ENCODE peak calls at places on chromosomes 12 and 14, in four cellular contexts. A is sigmoid colon; V is CD8-positive, alpha-beta T cell; H is pancreas. U is an unnamed sample.

GRCh38 chr14:54086780-54087179 is 130.2 kb upstream of the BMP4 start:
- DNase-seq in A (peak), V (no peak), H (no peak), U (no peak)

GRCh38 chr14:92254786-92255185 is 68.2 kb upstream of the SLC24A4 start:
- DNase-seq in A (peak), V (no peak), H (peak), U (no peak)

GRCh38 chr12:15928870-15929571 is 17.9 kb downstream of the DERA start:
- DNase-seq in A (no peak), V (no peak), H (no peak), U (no peak)

GRCh38 chr14:60102389-60102788 is 10.7 kb downstream of the PCNX4 start:
- DNase-seq in A (no peak), V (no peak), H (no peak), U (no peak)

GRCh38 chr12:82203076-82203475 is 155.1 kb downstream of the CCDC59 start:
- DNase-seq in A (no peak), V (no peak), H (no peak), U (no peak)

GRCh38 chr12:55700255-55701018 is 7.3 kb downstream of the ITGA7 start:
- DNase-seq in A (peak), V (no peak), H (no peak), U (no peak)

GRCh38 chr12:95205685-95206084 is 11.6 kb downstream of the FGD6 start:
- DNase-seq in A (peak), V (no peak), H (no peak), U (no peak)

GRCh38 chr12:132781938-132782337 is 20.3 kb upstream of the ANKLE2 start:
- DNase-seq in A (no peak), V (no peak), H (no peak), U (no peak)

GRCh38 chr12:116533343-116534248 is 25.6 kb upstream of the MAP1LC3B2 start:
- DNase-seq in A (peak), V (peak), H (peak), U (peak)

GRCh38 chr14:73743431-73743931 is 29.3 kb upstream of the PNMA1 start:
- DNase-seq in A (peak), V (no peak), H (no peak), U (no peak)

GRCh38 chr12:10221846-10222245 is 9.2 kb downstream of the GABARAPL1 start:
- DNase-seq in A (no peak), V (no peak), H (no peak), U (no peak)

DNA sequence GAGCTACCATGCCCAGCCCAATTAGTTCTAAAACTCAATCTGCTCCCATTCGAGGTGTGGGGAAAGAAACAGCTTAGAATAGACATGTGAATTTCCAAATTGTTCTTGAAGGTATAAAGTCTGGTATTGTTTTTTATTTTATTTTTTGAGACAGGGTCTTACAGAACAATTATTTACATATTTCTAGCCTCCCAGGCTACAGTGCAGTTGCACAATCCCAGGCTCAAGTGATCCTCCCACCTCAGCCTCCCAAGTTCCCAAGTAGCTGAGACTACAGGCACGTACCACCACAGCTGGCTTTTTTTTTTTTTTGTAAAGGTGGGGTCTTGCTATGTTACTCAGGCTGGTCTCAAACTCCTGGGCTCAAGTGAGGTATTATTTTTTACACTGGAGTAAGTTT is 6.3 kb downstream of the SLC11A2 start:
- DNase-seq in A (no peak), V (no peak), H (no peak), U (no peak)
- TF ChIP-seq CTCF in A (no peak), V (no peak), H (no peak), U (no peak)

GRCh38 chr14:89252887-89253532 is 164.0 kb downstream of the FOXN3 start:
- DNase-seq in A (no peak), V (no peak), H (no peak), U (no peak)
- TF ChIP-seq CTCF in A (no peak), V (no peak), H (no peak), U (no peak)

DNA sequence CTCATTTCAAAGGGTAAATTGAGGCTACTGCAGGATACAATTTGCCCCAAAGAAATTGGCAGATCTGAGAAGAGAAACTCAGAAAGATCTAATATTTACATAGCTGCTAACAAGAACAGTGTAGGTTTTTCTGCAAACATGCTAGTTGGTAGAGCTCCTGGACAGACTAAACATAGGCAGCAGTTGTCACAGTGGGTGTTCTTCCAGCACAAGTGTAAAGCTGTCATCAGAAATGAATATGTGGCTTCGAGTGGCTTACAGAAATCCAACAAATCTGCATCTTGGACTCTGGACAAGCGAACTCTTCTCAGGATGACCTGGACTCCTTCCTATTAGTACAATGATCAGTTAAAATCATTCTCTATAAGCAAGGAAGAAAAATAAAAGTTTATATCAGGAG is 5.9 kb downstream of the CBX5 start:
- DNase-seq in A (no peak), V (no peak), H (no peak), U (no peak)
- TF ChIP-seq CTCF in A (no peak), V (no peak), H (no peak), U (no peak)

GRCh38 chr12:89156862-89157262 is 195.4 kb downstream of the DUSP6 start:
- DNase-seq in A (no peak), V (no peak), H (no peak), U (no peak)
- TF ChIP-seq CTCF in A (no peak), V (no peak), H (no peak), U (no peak)

DNA sequence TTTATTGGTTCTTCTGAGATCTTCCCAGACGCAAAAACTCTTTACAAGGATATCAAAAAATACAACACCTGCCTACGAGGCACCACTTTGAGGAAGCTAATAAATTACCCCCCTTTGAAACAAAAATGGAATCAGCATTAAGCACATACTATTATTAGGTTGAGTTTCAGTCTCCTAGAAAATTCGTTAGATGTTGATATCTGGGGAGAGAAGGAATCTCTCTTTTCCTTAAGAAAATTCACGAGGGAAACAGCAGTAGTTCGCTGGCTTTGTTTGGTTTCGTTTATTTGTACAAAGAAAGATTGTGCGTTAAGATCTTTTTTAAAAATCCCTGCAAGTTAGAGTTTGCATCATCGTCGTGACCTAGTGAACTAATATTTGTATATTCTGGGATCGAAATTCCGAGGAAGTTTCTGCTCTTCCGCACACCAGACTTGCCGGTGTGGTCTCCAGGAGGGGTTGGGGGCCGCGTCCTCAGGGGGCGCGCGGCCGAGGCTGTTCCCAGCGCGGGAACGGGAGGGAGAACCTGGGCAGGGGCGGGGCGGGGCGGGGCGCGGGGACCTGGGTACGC is 12.1 kb downstream of the NKX2-1 start:
- DNase-seq in A (no peak), V (no peak), H (no peak), U (no peak)
- TF ChIP-seq CTCF in A (no peak), V (no peak), H (no peak), U (no peak)

GRCh38 chr12:126144603-126145002 is 1079.4 kb downstream of the AACS start:
- DNase-seq in A (no peak), V (no peak), H (no peak), U (no peak)

DNA sequence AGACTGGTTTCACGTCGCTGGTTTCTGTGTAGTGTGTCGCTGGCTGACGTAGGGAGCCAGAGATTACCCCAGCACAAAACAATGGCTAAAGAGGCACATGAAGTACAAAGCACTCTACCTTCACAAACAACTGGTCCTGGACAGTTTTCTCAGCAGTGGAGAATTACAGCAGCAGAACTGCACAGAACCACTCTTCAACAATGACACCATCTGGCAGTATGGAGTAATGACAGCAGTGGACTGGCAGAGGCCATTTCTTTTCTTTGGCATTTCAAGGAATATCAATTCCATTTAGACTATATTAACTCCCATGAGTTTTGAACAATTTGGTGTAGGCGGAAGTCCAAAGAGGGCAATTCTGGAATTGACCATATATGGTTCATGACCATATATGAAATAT is 1074.1 kb downstream of the AACS start:
- DNase-seq in A (no peak), V (no peak), H (no peak), U (no peak)
- TF ChIP-seq CTCF in A (no peak), V (no peak), H (no peak), U (no peak)

DNA sequence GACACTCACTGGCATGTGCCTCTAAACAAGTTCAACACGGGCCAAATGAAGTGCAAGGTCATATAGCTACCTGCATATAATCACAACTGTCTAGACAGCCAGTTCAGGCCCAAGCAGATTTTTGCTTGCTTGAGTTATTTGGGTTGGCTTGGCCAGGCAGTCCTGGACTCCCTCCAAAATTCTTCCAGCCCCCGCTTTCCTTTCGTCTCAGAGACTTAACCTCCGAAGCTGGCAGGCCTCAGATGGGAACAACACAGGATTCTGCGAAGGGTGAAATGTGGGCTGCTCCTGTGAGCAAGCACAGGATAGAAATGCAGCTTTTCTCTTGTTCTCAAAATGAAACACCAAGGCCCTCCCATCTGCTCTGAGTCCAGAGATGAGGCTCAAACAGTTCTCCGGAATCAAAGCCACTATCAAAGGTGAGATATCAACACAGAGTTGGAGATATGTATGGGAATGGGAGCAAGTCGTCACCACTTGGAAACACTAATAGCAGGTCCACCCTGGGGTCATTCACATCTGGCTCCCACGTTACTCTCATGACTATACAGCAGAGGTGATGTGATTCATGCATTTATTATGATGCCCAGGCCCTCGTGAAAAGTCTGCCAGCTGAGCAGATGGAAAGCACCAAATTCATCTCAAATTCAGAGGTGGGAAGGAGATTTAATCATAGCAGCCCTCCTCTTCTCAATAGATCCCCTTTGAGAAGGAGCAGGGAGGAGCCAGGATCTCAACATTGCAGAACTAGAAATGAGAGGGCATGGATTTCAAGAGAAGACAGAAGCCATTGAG is 389.8 kb downstream of the NUAK1 start:
- DNase-seq in A (no peak), V (no peak), H (no peak), U (no peak)
- TF ChIP-seq CTCF in A (no peak), V (no peak), H (no peak), U (no peak)

DNA sequence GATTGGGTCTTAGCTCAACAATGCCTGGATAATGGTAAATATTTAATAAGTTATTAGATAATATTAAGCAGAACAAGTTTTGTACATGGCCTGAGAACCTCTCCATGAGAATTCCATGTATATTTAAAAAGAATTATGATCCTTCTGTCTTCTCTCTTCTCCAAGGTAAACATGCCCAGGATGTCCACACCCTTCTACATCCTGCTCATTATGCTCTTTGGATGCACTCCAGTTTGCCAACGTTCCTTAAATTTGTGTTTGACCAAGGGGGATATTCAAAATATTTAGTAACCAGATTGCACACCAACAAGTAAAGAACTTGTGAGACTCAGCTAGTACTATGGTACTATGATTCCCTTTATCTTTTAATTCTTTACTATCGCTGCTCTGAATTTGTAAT is 44.8 kb upstream of the ERGIC2 start:
- DNase-seq in A (no peak), V (no peak), H (no peak), U (no peak)
- TF ChIP-seq CTCF in A (no peak), V (no peak), H (no peak), U (no peak)

U was measured in natural killer cell.